ENCODE peak calls at places on chromosomes 11 and 22, in ten cellular contexts. One of them, this sample, is unnamed.

GRCh38 chr11:10490398-10491232 is 35.6 kb downstream of the AMPD3 start:
- DNase-seq in H9: peak
- DNase-seq in neuronal stem cell: peak
- DNase-seq in mesendoderm: peak
- DNase-seq in K562: peak
- DNase-seq in fibroblast of lung: peak
- DNase-seq in SK-N-SH: peak
- DNase-seq in mammary epithelial cell: peak
- DNase-seq in GM23338: no peak
- DNase-seq in A549: peak
- DNase-seq in this sample: peak

GRCh38 chr22:28410050-28410816 is 269.4 kb downstream of the TTC28 start:
- DNase-seq in mesendoderm: peak
- DNase-seq in A549: no peak
- DNase-seq in SK-N-SH: no peak
- DNase-seq in fibroblast of lung: peak
- DNase-seq in H9: no peak
- DNase-seq in neuronal stem cell: no peak
- DNase-seq in K562: peak
- DNase-seq in mammary epithelial cell: no peak
- DNase-seq in GM23338: peak
- DNase-seq in this sample: no peak

GRCh38 chr22:17155941-17156340 is 3.1 kb downstream of the HDHD5 start:
- DNase-seq in GM23338: no peak
- DNase-seq in mammary epithelial cell: no peak
- DNase-seq in SK-N-SH: no peak
- DNase-seq in fibroblast of lung: no peak
- DNase-seq in neuronal stem cell: no peak
- DNase-seq in K562: peak
- DNase-seq in A549: no peak
- DNase-seq in H9: no peak
- DNase-seq in mesendoderm: no peak
- DNase-seq in this sample: no peak

GRCh38 chr11:97794876-97795275 is 1225.9 kb upstream of the CNTN5 start:
- DNase-seq in mammary epithelial cell: no peak
- DNase-seq in K562: no peak
- DNase-seq in A549: no peak
- DNase-seq in fibroblast of lung: peak
- DNase-seq in GM23338: no peak
- DNase-seq in mesendoderm: peak
- DNase-seq in SK-N-SH: no peak
- DNase-seq in H9: no peak
- DNase-seq in neuronal stem cell: no peak
- DNase-seq in this sample: no peak

GRCh38 chr11:73379189-73379880 is 3.1 kb downstream of the RELT start:
- DNase-seq in fibroblast of lung: no peak
- DNase-seq in A549: no peak
- DNase-seq in mammary epithelial cell: no peak
- DNase-seq in H9: no peak
- DNase-seq in neuronal stem cell: no peak
- DNase-seq in mesendoderm: no peak
- DNase-seq in K562: peak
- DNase-seq in GM23338: no peak
- DNase-seq in SK-N-SH: no peak
- DNase-seq in this sample: no peak

GRCh38 chr22:47294571-47294970 is 532.1 kb downstream of the TBC1D22A start:
- DNase-seq in fibroblast of lung: no peak
- DNase-seq in A549: no peak
- DNase-seq in SK-N-SH: no peak
- DNase-seq in mesendoderm: no peak
- DNase-seq in GM23338: no peak
- DNase-seq in H9: no peak
- DNase-seq in K562: no peak
- DNase-seq in mammary epithelial cell: no peak
- DNase-seq in neuronal stem cell: no peak
- DNase-seq in this sample: no peak

GRCh38 chr22:39686776-39687525 is 116.4 kb downstream of the CACNA1I start:
- DNase-seq in A549: no peak
- DNase-seq in H9: no peak
- DNase-seq in SK-N-SH: no peak
- DNase-seq in neuronal stem cell: no peak
- DNase-seq in GM23338: no peak
- DNase-seq in fibroblast of lung: no peak
- DNase-seq in mesendoderm: no peak
- DNase-seq in K562: no peak
- DNase-seq in mammary epithelial cell: no peak
- DNase-seq in this sample: no peak

GRCh38 chr11:63619967-63620366 is 5.7 kb upstream of the PLAAT3 start:
- DNase-seq in mammary epithelial cell: no peak
- DNase-seq in SK-N-SH: no peak
- DNase-seq in H9: no peak
- DNase-seq in A549: no peak
- DNase-seq in neuronal stem cell: no peak
- DNase-seq in fibroblast of lung: no peak
- DNase-seq in mesendoderm: no peak
- DNase-seq in GM23338: no peak
- DNase-seq in K562: no peak
- DNase-seq in this sample: no peak

GRCh38 chr22:49328076-49328475 is 499.6 kb downstream of the BRD1 start:
- DNase-seq in mammary epithelial cell: no peak
- DNase-seq in GM23338: no peak
- DNase-seq in mesendoderm: no peak
- DNase-seq in SK-N-SH: no peak
- DNase-seq in neuronal stem cell: no peak
- DNase-seq in H9: no peak
- DNase-seq in K562: no peak
- DNase-seq in fibroblast of lung: no peak
- DNase-seq in A549: no peak
- DNase-seq in this sample: no peak

GRCh38 chr11:19018901-19019300 is 41.6 kb downstream of the MRGPRX2 start:
- DNase-seq in mammary epithelial cell: peak
- DNase-seq in GM23338: peak
- DNase-seq in A549: no peak
- DNase-seq in mesendoderm: peak
- DNase-seq in H9: peak
- DNase-seq in K562: no peak
- DNase-seq in SK-N-SH: no peak
- DNase-seq in neuronal stem cell: peak
- DNase-seq in fibroblast of lung: no peak
- DNase-seq in this sample: peak

GRCh38 chr22:42562282-42562681 is 8.5 kb downstream of the SERHL2 start:
- DNase-seq in mammary epithelial cell: no peak
- DNase-seq in neuronal stem cell: no peak
- DNase-seq in H9: no peak
- DNase-seq in mesendoderm: peak
- DNase-seq in SK-N-SH: no peak
- DNase-seq in K562: no peak
- DNase-seq in fibroblast of lung: no peak
- DNase-seq in GM23338: peak
- DNase-seq in A549: no peak
- DNase-seq in this sample: no peak

GRCh38 chr22:42560381-42560780 is 6.6 kb downstream of the SERHL2 start:
- DNase-seq in SK-N-SH: no peak
- DNase-seq in neuronal stem cell: no peak
- DNase-seq in H9: no peak
- DNase-seq in fibroblast of lung: no peak
- DNase-seq in K562: no peak
- DNase-seq in mesendoderm: no peak
- DNase-seq in A549: no peak
- DNase-seq in mammary epithelial cell: no peak
- DNase-seq in GM23338: no peak
- DNase-seq in this sample: no peak

GRCh38 chr22:42562684-42563083 is 8.9 kb downstream of the SERHL2 start:
- DNase-seq in mammary epithelial cell: no peak
- DNase-seq in neuronal stem cell: no peak
- DNase-seq in SK-N-SH: no peak
- DNase-seq in fibroblast of lung: no peak
- DNase-seq in A549: no peak
- DNase-seq in K562: no peak
- DNase-seq in mesendoderm: no peak
- DNase-seq in H9: no peak
- DNase-seq in GM23338: no peak
- DNase-seq in this sample: no peak

GRCh38 chr22:42560781-42561180 is 7.0 kb downstream of the SERHL2 start:
- DNase-seq in A549: peak
- DNase-seq in SK-N-SH: peak
- DNase-seq in mesendoderm: peak
- DNase-seq in mammary epithelial cell: no peak
- DNase-seq in fibroblast of lung: no peak
- DNase-seq in neuronal stem cell: peak
- DNase-seq in K562: peak
- DNase-seq in H9: peak
- DNase-seq in GM23338: peak
- DNase-seq in this sample: peak

DNA sequence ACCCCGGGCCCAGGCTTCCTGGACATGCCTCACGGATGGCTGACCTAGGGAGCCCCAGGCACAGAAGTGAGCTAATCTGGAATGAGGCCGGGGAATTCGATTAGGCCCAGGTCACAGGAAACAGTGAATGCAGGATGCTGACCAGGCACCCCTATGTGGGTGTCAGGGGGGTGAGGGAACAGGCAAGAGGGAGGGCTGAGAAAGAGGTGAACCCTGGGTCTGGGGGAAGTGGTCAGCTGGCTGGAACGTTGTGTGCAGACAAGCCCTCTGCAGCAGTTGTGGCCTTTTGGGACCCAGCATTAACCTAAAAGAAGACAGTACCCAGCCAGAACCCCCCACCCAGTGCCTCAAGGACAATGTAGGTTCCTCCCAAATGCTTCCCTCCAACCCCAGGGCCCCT is 8.1 kb downstream of the SERHL2 start:
- DNase-seq in mammary epithelial cell: no peak
- DNase-seq in GM23338: no peak
- DNase-seq in A549: no peak
- DNase-seq in H9: peak
- DNase-seq in neuronal stem cell: no peak
- DNase-seq in K562: no peak
- DNase-seq in fibroblast of lung: no peak
- DNase-seq in SK-N-SH: peak
- DNase-seq in mesendoderm: no peak
- DNase-seq in this sample: no peak
- H3K4me2 ChIP-seq in mammary epithelial cell: no peak
- H3K4me2 ChIP-seq in GM23338: no peak
- H3K4me2 ChIP-seq in A549: no peak
- H3K4me2 ChIP-seq in H9: no peak
- H3K4me2 ChIP-seq in neuronal stem cell: no peak
- H3K4me2 ChIP-seq in K562: no peak
- H3K4me2 ChIP-seq in fibroblast of lung: no peak
- H3K4me2 ChIP-seq in SK-N-SH: no peak
- H3K4me2 ChIP-seq in mesendoderm: no peak
- H3K4me2 ChIP-seq in this sample: no peak

GRCh38 chr11:2884424-2884815 is 1.2 kb downstream of the CDKN1C start:
- DNase-seq in GM23338: no peak
- DNase-seq in K562: peak
- DNase-seq in mammary epithelial cell: no peak
- DNase-seq in A549: no peak
- DNase-seq in SK-N-SH: peak
- DNase-seq in neuronal stem cell: no peak
- DNase-seq in H9: no peak
- DNase-seq in fibroblast of lung: peak
- DNase-seq in mesendoderm: no peak
- DNase-seq in this sample: peak
- H3K4me2 ChIP-seq in GM23338: peak
- H3K4me2 ChIP-seq in K562: peak
- H3K4me2 ChIP-seq in mammary epithelial cell: peak
- H3K4me2 ChIP-seq in A549: peak
- H3K4me2 ChIP-seq in SK-N-SH: peak
- H3K4me2 ChIP-seq in neuronal stem cell: peak
- H3K4me2 ChIP-seq in H9: no peak
- H3K4me2 ChIP-seq in fibroblast of lung: no peak
- H3K4me2 ChIP-seq in mesendoderm: peak
- H3K4me2 ChIP-seq in this sample: peak

GRCh38 chr11:1529774-1530173 is 42.3 kb downstream of the DUSP8 start:
- DNase-seq in K562: no peak
- DNase-seq in H9: no peak
- DNase-seq in GM23338: no peak
- DNase-seq in neuronal stem cell: no peak
- DNase-seq in A549: no peak
- DNase-seq in SK-N-SH: no peak
- DNase-seq in fibroblast of lung: no peak
- DNase-seq in mesendoderm: no peak
- DNase-seq in mammary epithelial cell: no peak
- DNase-seq in this sample: no peak

GRCh38 chr11:1531961-1532586 is 40.0 kb downstream of the DUSP8 start:
- DNase-seq in GM23338: no peak
- DNase-seq in mammary epithelial cell: peak
- DNase-seq in SK-N-SH: no peak
- DNase-seq in H9: no peak
- DNase-seq in mesendoderm: no peak
- DNase-seq in A549: no peak
- DNase-seq in fibroblast of lung: peak
- DNase-seq in K562: no peak
- DNase-seq in neuronal stem cell: no peak
- DNase-seq in this sample: no peak

GRCh38 chr11:1531418-1531817 is 40.7 kb downstream of the DUSP8 start:
- DNase-seq in A549: no peak
- DNase-seq in K562: no peak
- DNase-seq in H9: no peak
- DNase-seq in fibroblast of lung: peak
- DNase-seq in mesendoderm: no peak
- DNase-seq in SK-N-SH: no peak
- DNase-seq in GM23338: no peak
- DNase-seq in neuronal stem cell: no peak
- DNase-seq in mammary epithelial cell: peak
- DNase-seq in this sample: no peak

GRCh38 chr11:1529286-1529685 is 42.7 kb upstream of the MOB2 start:
- DNase-seq in mesendoderm: no peak
- DNase-seq in mammary epithelial cell: no peak
- DNase-seq in GM23338: no peak
- DNase-seq in A549: no peak
- DNase-seq in H9: no peak
- DNase-seq in SK-N-SH: no peak
- DNase-seq in K562: no peak
- DNase-seq in neuronal stem cell: no peak
- DNase-seq in fibroblast of lung: no peak
- DNase-seq in this sample: no peak

GRCh38 chr11:1530686-1531256 is 41.3 kb downstream of the DUSP8 start:
- DNase-seq in neuronal stem cell: no peak
- DNase-seq in SK-N-SH: no peak
- DNase-seq in mammary epithelial cell: no peak
- DNase-seq in GM23338: no peak
- DNase-seq in K562: no peak
- DNase-seq in fibroblast of lung: no peak
- DNase-seq in mesendoderm: no peak
- DNase-seq in A549: no peak
- DNase-seq in H9: no peak
- DNase-seq in this sample: no peak
- H3K4me2 ChIP-seq in neuronal stem cell: no peak
- H3K4me2 ChIP-seq in SK-N-SH: no peak
- H3K4me2 ChIP-seq in mammary epithelial cell: peak
- H3K4me2 ChIP-seq in GM23338: no peak
- H3K4me2 ChIP-seq in K562: no peak
- H3K4me2 ChIP-seq in fibroblast of lung: no peak
- H3K4me2 ChIP-seq in mesendoderm: no peak
- H3K4me2 ChIP-seq in A549: no peak
- H3K4me2 ChIP-seq in H9: no peak
- H3K4me2 ChIP-seq in this sample: no peak

GRCh38 chr22:35743466-35743865 is 25.8 kb downstream of the APOL5 start:
- DNase-seq in mesendoderm: peak
- DNase-seq in mammary epithelial cell: no peak
- DNase-seq in SK-N-SH: no peak
- DNase-seq in fibroblast of lung: peak
- DNase-seq in A549: no peak
- DNase-seq in GM23338: peak
- DNase-seq in H9: no peak
- DNase-seq in K562: no peak
- DNase-seq in neuronal stem cell: no peak
- DNase-seq in this sample: no peak
- H3K4me2 ChIP-seq in mesendoderm: no peak
- H3K4me2 ChIP-seq in mammary epithelial cell: no peak
- H3K4me2 ChIP-seq in SK-N-SH: peak
- H3K4me2 ChIP-seq in fibroblast of lung: peak
- H3K4me2 ChIP-seq in A549: no peak
- H3K4me2 ChIP-seq in GM23338: no peak
- H3K4me2 ChIP-seq in H9: no peak
- H3K4me2 ChIP-seq in K562: no peak
- H3K4me2 ChIP-seq in neuronal stem cell: no peak
- H3K4me2 ChIP-seq in this sample: no peak

This sample was measured in neural progenitor cell.